ENCODE peak calls at places on chromosomes 7 and 10, in eight cellular contexts. One of them, this sample, is unnamed.

GRCh38 chr10:79392020-79392398 is 44.7 kb downstream of the PPIF start:
- DNase-seq in AG04450: no peak
- DNase-seq in astrocyte: no peak
- DNase-seq in sigmoid colon: no peak
- DNase-seq in left ventricle myocardium inferior: peak; percentile 13
- DNase-seq in mesenchymal stem cell: no peak
- DNase-seq in psoas muscle: peak; percentile 39
- DNase-seq in Caco-2: no peak
- DNase-seq in this sample: no peak

GRCh38 chr7:104328308-104328969 is at the start of gene LHFPL3:
- DNase-seq in Caco-2: no peak
- DNase-seq in astrocyte: no peak
- DNase-seq in mesenchymal stem cell: no peak
- DNase-seq in sigmoid colon: no peak
- DNase-seq in psoas muscle: no peak
- DNase-seq in left ventricle myocardium inferior: no peak
- DNase-seq in AG04450: no peak
- DNase-seq in this sample: no peak

GRCh38 chr7:11203688-11204087 is 230.0 kb downstream of the PHF14 start:
- DNase-seq in astrocyte: no peak
- DNase-seq in left ventricle myocardium inferior: peak; percentile 60
- DNase-seq in mesenchymal stem cell: peak; percentile 32
- DNase-seq in Caco-2: no peak
- DNase-seq in AG04450: no peak
- DNase-seq in sigmoid colon: no peak
- DNase-seq in psoas muscle: peak; percentile 53
- DNase-seq in this sample: no peak

GRCh38 chr7:143410523-143411004 is 1.9 kb upstream of the EPHA1 start:
- DNase-seq in sigmoid colon: peak; percentile 85
- DNase-seq in Caco-2: no peak
- DNase-seq in astrocyte: peak; percentile 45
- DNase-seq in AG04450: no peak
- DNase-seq in mesenchymal stem cell: no peak
- DNase-seq in psoas muscle: no peak
- DNase-seq in left ventricle myocardium inferior: no peak
- DNase-seq in this sample: no peak

GRCh38 chr7:118087121-118087520 is 96.8 kb upstream of the LSM8 start:
- DNase-seq in AG04450: no peak
- DNase-seq in left ventricle myocardium inferior: no peak
- DNase-seq in astrocyte: no peak
- DNase-seq in Caco-2: no peak
- DNase-seq in psoas muscle: no peak
- DNase-seq in sigmoid colon: no peak
- DNase-seq in mesenchymal stem cell: no peak
- DNase-seq in this sample: no peak

GRCh38 chr10:49615213-49615612 is 1.4 kb downstream of the CHAT start:
- DNase-seq in Caco-2: no peak
- DNase-seq in sigmoid colon: peak; percentile 32
- DNase-seq in astrocyte: no peak
- DNase-seq in psoas muscle: peak; percentile 23
- DNase-seq in left ventricle myocardium inferior: no peak
- DNase-seq in AG04450: no peak
- DNase-seq in mesenchymal stem cell: no peak
- DNase-seq in this sample: no peak

GRCh38 chr7:138067774-138068173 is 8.5 kb upstream of the AKR1D1 start:
- DNase-seq in Caco-2: no peak
- DNase-seq in sigmoid colon: no peak
- DNase-seq in AG04450: no peak
- DNase-seq in left ventricle myocardium inferior: no peak
- DNase-seq in psoas muscle: no peak
- DNase-seq in astrocyte: no peak
- DNase-seq in mesenchymal stem cell: no peak
- DNase-seq in this sample: no peak

GRCh38 chr10:16843252-16843870 is 26.1 kb upstream of the RSU1 start:
- DNase-seq in mesenchymal stem cell: peak; percentile 80
- DNase-seq in psoas muscle: no peak
- DNase-seq in sigmoid colon: no peak
- DNase-seq in left ventricle myocardium inferior: no peak
- DNase-seq in AG04450: peak; percentile 52
- DNase-seq in astrocyte: peak; percentile 70
- DNase-seq in Caco-2: no peak
- DNase-seq in this sample: no peak

GRCh38 chr7:10940748-10941358 is 32.8 kb upstream of the PHF14 start:
- DNase-seq in psoas muscle: no peak
- DNase-seq in sigmoid colon: no peak
- DNase-seq in Caco-2: no peak
- DNase-seq in astrocyte: no peak
- DNase-seq in mesenchymal stem cell: peak; percentile 7
- DNase-seq in left ventricle myocardium inferior: no peak
- DNase-seq in AG04450: no peak
- DNase-seq in this sample: no peak

GRCh38 chr7:30285067-30285530 is 702 bp downstream of the ZNRF2 start:
- DNase-seq in mesenchymal stem cell: no peak
- DNase-seq in psoas muscle: peak; percentile 69
- DNase-seq in AG04450: no peak
- DNase-seq in left ventricle myocardium inferior: peak; percentile 40
- DNase-seq in Caco-2: peak; percentile 42
- DNase-seq in astrocyte: peak; percentile 8
- DNase-seq in sigmoid colon: peak; percentile 68
- DNase-seq in this sample: peak; percentile 48

GRCh38 chr7:40316176-40316575 is 181.4 kb downstream of the SUGCT start:
- DNase-seq in AG04450: no peak
- DNase-seq in mesenchymal stem cell: no peak
- DNase-seq in sigmoid colon: no peak
- DNase-seq in psoas muscle: no peak
- DNase-seq in Caco-2: no peak
- DNase-seq in astrocyte: peak; percentile 46
- DNase-seq in left ventricle myocardium inferior: no peak
- DNase-seq in this sample: no peak

GRCh38 chr7:31073486-31074383 is 21.6 kb downstream of the ADCYAP1R1 start:
- DNase-seq in Caco-2: peak; percentile 5
- DNase-seq in sigmoid colon: peak; percentile 71
- DNase-seq in mesenchymal stem cell: no peak
- DNase-seq in left ventricle myocardium inferior: peak; percentile 21
- DNase-seq in psoas muscle: peak; percentile 57
- DNase-seq in astrocyte: peak; percentile 6
- DNase-seq in AG04450: no peak
- DNase-seq in this sample: no peak

GRCh38 chr10:130954326-130954905 is 357.1 kb downstream of the TCERG1L start:
- DNase-seq in psoas muscle: no peak
- DNase-seq in Caco-2: no peak
- DNase-seq in left ventricle myocardium inferior: no peak
- DNase-seq in sigmoid colon: no peak
- DNase-seq in AG04450: no peak
- DNase-seq in mesenchymal stem cell: no peak
- DNase-seq in astrocyte: no peak
- DNase-seq in this sample: no peak

GRCh38 chr7:129948877-129949291 is 3.9 kb downstream of the UBE2H start:
- DNase-seq in astrocyte: peak; percentile 85
- DNase-seq in psoas muscle: peak; percentile 91
- DNase-seq in left ventricle myocardium inferior: peak; percentile 84
- DNase-seq in Caco-2: peak; percentile 95
- DNase-seq in AG04450: peak; percentile 91
- DNase-seq in sigmoid colon: peak; percentile 95
- DNase-seq in mesenchymal stem cell: peak; percentile 96
- DNase-seq in this sample: peak; percentile 94

GRCh38 chr7:20267482-20267881 is 50.3 kb upstream of the MACC1 start:
- DNase-seq in astrocyte: no peak
- DNase-seq in AG04450: no peak
- DNase-seq in sigmoid colon: no peak
- DNase-seq in psoas muscle: no peak
- DNase-seq in left ventricle myocardium inferior: no peak
- DNase-seq in mesenchymal stem cell: no peak
- DNase-seq in Caco-2: no peak
- DNase-seq in this sample: no peak

GRCh38 chr7:127865466-127865865 is 165.8 kb downstream of the LRRC4 start:
- DNase-seq in sigmoid colon: no peak
- DNase-seq in AG04450: no peak
- DNase-seq in left ventricle myocardium inferior: no peak
- DNase-seq in psoas muscle: no peak
- DNase-seq in astrocyte: peak; percentile 62
- DNase-seq in mesenchymal stem cell: peak; percentile 86
- DNase-seq in Caco-2: no peak
- DNase-seq in this sample: peak; percentile 80

GRCh38 chr7:131745645-131746248 is 189.3 kb upstream of the PODXL start:
- DNase-seq in AG04450: no peak
- DNase-seq in astrocyte: peak; percentile 32
- DNase-seq in Caco-2: peak; percentile 62
- DNase-seq in sigmoid colon: no peak
- DNase-seq in mesenchymal stem cell: peak; percentile 14
- DNase-seq in left ventricle myocardium inferior: no peak
- DNase-seq in psoas muscle: no peak
- DNase-seq in this sample: peak; percentile 25

GRCh38 chr7:55567495-55568070 is 4.7 kb downstream of the VOPP1 start:
- DNase-seq in AG04450: no peak
- DNase-seq in sigmoid colon: no peak
- DNase-seq in mesenchymal stem cell: no peak
- DNase-seq in Caco-2: no peak
- DNase-seq in psoas muscle: no peak
- DNase-seq in left ventricle myocardium inferior: no peak
- DNase-seq in astrocyte: no peak
- DNase-seq in this sample: no peak

GRCh38 chr10:70480254-70480861 is 1.8 kb downstream of the PALD1 start:
- DNase-seq in astrocyte: no peak
- DNase-seq in left ventricle myocardium inferior: no peak
- DNase-seq in AG04450: no peak
- DNase-seq in Caco-2: peak; percentile 31
- DNase-seq in psoas muscle: peak; percentile 53
- DNase-seq in sigmoid colon: no peak
- DNase-seq in mesenchymal stem cell: no peak
- DNase-seq in this sample: no peak

GRCh38 chr7:92641921-92642511 is 51.8 kb upstream of the FAM133B start:
- DNase-seq in Caco-2: no peak
- DNase-seq in AG04450: peak; percentile 18
- DNase-seq in sigmoid colon: no peak
- DNase-seq in mesenchymal stem cell: peak; percentile 75
- DNase-seq in psoas muscle: no peak
- DNase-seq in astrocyte: peak; percentile 85
- DNase-seq in left ventricle myocardium inferior: no peak
- DNase-seq in this sample: no peak

GRCh38 chr7:128322040-128322643 is 21.6 kb downstream of the RBM28 start:
- DNase-seq in sigmoid colon: no peak
- DNase-seq in psoas muscle: no peak
- DNase-seq in Caco-2: no peak
- DNase-seq in AG04450: no peak
- DNase-seq in left ventricle myocardium inferior: no peak
- DNase-seq in mesenchymal stem cell: peak; percentile 51
- DNase-seq in astrocyte: peak; percentile 28
- DNase-seq in this sample: no peak

DNA sequence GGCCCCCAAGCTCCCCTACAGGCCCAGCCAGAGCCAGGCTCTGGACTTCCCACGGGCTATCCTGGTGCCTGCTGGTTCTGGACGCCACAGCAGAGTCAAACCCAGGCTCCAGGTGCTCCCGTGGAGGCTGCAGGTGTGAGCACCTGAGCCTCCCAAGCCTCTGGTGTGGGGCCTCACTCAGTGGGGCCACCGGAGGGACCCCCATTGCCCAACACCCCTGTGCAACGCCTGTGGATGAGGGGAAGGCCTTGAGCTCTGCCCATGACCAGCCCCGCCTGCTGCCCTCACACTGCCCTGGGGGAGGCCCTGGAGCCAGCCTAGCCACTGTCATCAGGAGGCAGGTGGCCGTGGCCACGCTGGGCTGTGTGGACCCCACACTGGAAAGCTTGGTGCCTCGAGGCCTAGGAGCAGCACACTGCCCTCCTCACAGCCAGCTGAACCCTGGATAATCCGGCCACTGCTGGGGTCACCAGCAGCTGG is 229.3 kb downstream of the MAD1L1 start:
- DNase-seq in mesenchymal stem cell: no peak
- DNase-seq in psoas muscle: peak; percentile 43
- DNase-seq in Caco-2: peak; percentile 26
- DNase-seq in sigmoid colon: peak; percentile 56
- DNase-seq in AG04450: no peak
- DNase-seq in left ventricle myocardium inferior: peak; percentile 7
- DNase-seq in astrocyte: no peak
- DNase-seq in this sample: no peak
- H3K4me3 ChIP-seq in mesenchymal stem cell: no peak overlapping the region
- H3K4me3 ChIP-seq in psoas muscle: no peak overlapping the region
- H3K4me3 ChIP-seq in Caco-2: no peak overlapping the region
- H3K4me3 ChIP-seq in sigmoid colon: no peak overlapping the region
- H3K4me3 ChIP-seq in AG04450: no peak overlapping the region
- H3K4me3 ChIP-seq in left ventricle myocardium inferior: no peak overlapping the region
- H3K4me3 ChIP-seq in astrocyte: no peak overlapping the region
- H3K4me3 ChIP-seq in this sample: no peak overlapping the region

DNA sequence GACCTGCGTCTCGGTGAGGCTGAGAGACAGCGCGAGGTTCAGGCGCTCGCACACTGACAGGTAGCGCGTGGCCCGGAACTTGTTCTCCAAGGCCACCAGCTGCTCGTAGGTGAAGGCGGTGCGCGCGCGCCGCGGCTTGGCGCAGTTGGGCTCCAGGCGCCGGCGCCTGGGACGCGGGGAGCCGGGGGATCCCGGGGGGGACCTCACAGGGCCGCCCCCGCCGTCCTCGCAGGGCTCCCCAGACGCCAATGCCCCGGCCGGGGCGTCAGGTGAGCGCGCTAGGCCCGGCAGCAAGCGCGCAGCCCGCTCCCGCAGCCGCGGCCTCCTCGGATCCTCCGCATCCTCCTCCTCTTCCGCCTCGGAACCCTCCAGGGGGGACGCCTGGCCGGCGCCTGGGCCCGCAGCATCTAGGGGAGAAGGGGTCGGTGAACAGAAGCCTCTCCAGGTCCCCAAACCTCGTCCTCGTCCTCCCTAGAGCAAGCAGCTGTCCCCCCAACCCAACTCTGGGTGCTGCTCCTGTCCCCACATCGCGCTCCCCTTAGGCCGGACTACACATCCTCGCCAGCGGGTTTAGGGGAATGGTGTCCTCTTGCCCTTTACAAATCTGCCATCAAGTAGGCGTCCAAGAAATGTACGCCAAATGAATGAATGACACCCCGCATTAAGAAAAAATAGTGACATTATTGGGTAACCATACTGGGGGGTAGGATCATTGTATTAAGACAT is 1.9 kb downstream of the NKX1-2 start:
- DNase-seq in astrocyte: no peak
- DNase-seq in psoas muscle: no peak
- DNase-seq in left ventricle myocardium inferior: no peak
- DNase-seq in sigmoid colon: no peak
- DNase-seq in mesenchymal stem cell: no peak
- DNase-seq in AG04450: no peak
- DNase-seq in Caco-2: no peak
- DNase-seq in this sample: no peak
- H3K4me3 ChIP-seq in astrocyte: no peak overlapping the region
- H3K4me3 ChIP-seq in psoas muscle: peak overlapping the region; percentile 56
- H3K4me3 ChIP-seq in left ventricle myocardium inferior: peak overlapping the region; percentile 54
- H3K4me3 ChIP-seq in sigmoid colon: no peak overlapping the region
- H3K4me3 ChIP-seq in mesenchymal stem cell: peak overlapping the region; percentile 33
- H3K4me3 ChIP-seq in AG04450: no peak overlapping the region
- H3K4me3 ChIP-seq in Caco-2: no peak overlapping the region
- H3K4me3 ChIP-seq in this sample: no peak overlapping the region

GRCh38 chr7:261341-262250 is 28.4 kb upstream of the FOXL3 start:
- DNase-seq in Caco-2: no peak
- DNase-seq in AG04450: no peak
- DNase-seq in sigmoid colon: no peak
- DNase-seq in mesenchymal stem cell: no peak
- DNase-seq in psoas muscle: peak; percentile 44
- DNase-seq in left ventricle myocardium inferior: peak; percentile 17
- DNase-seq in astrocyte: no peak
- DNase-seq in this sample: no peak
- H3K4me3 ChIP-seq in Caco-2: no peak overlapping the region
- H3K4me3 ChIP-seq in AG04450: no peak overlapping the region
- H3K4me3 ChIP-seq in sigmoid colon: no peak overlapping the region
- H3K4me3 ChIP-seq in mesenchymal stem cell: no peak overlapping the region
- H3K4me3 ChIP-seq in psoas muscle: no peak overlapping the region
- H3K4me3 ChIP-seq in left ventricle myocardium inferior: no peak overlapping the region
- H3K4me3 ChIP-seq in astrocyte: no peak overlapping the region
- H3K4me3 ChIP-seq in this sample: no peak overlapping the region

GRCh38 chr10:103669243-103669929 is 175.9 kb downstream of the NEURL1 start:
- DNase-seq in AG04450: no peak
- DNase-seq in astrocyte: no peak
- DNase-seq in mesenchymal stem cell: no peak
- DNase-seq in Caco-2: no peak
- DNase-seq in psoas muscle: no peak
- DNase-seq in sigmoid colon: no peak
- DNase-seq in left ventricle myocardium inferior: no peak
- DNase-seq in this sample: no peak
- H3K4me3 ChIP-seq in AG04450: no peak overlapping the region
- H3K4me3 ChIP-seq in astrocyte: no peak overlapping the region
- H3K4me3 ChIP-seq in mesenchymal stem cell: no peak overlapping the region
- H3K4me3 ChIP-seq in Caco-2: no peak overlapping the region
- H3K4me3 ChIP-seq in psoas muscle: no peak overlapping the region
- H3K4me3 ChIP-seq in sigmoid colon: no peak overlapping the region
- H3K4me3 ChIP-seq in left ventricle myocardium inferior: peak overlapping the region; percentile 46
- H3K4me3 ChIP-seq in this sample: no peak overlapping the region